ENCODE peak calls at places on chromosomes 6 and 20, in ten cellular contexts. One of them, this sample, is unnamed.

GRCh38 chr20:54727490-54727889 is 252.1 kb downstream of the DOK5 start:
- DNase-seq in H1: no peak
- DNase-seq in dorsolateral prefrontal cortex: no peak
- DNase-seq in breast epithelium: no peak
- DNase-seq in cardiac fibroblast: no peak
- DNase-seq in Panc1: no peak
- DNase-seq in fibroblast of the aortic adventitia: no peak
- DNase-seq in coronary artery: no peak
- DNase-seq in spleen: no peak
- DNase-seq in left ventricle myocardium inferior: no peak
- DNase-seq in this sample: no peak

GRCh38 chr6:169978615-169979161 is 227.3 kb downstream of the ERMARD start:
- DNase-seq in H1: no peak
- DNase-seq in dorsolateral prefrontal cortex: peak; percentile 33
- DNase-seq in breast epithelium: peak; percentile 49
- DNase-seq in cardiac fibroblast: no peak
- DNase-seq in Panc1: no peak
- DNase-seq in fibroblast of the aortic adventitia: no peak
- DNase-seq in coronary artery: no peak
- DNase-seq in spleen: peak; percentile 63
- DNase-seq in left ventricle myocardium inferior: no peak
- DNase-seq in this sample: peak; percentile 69

GRCh38 chr6:27297857-27298730 is 14.0 kb downstream of the POM121L2 start:
- DNase-seq in H1: no peak
- DNase-seq in dorsolateral prefrontal cortex: no peak
- DNase-seq in breast epithelium: no peak
- DNase-seq in cardiac fibroblast: peak; percentile 86
- DNase-seq in Panc1: peak; percentile 92
- DNase-seq in fibroblast of the aortic adventitia: peak; percentile 51
- DNase-seq in coronary artery: no peak
- DNase-seq in spleen: no peak
- DNase-seq in left ventricle myocardium inferior: no peak
- DNase-seq in this sample: peak; percentile 40

GRCh38 chr6:1482381-1483166 is 93.2 kb downstream of the FOXF2 start:
- DNase-seq in H1: no peak
- DNase-seq in dorsolateral prefrontal cortex: no peak
- DNase-seq in breast epithelium: no peak
- DNase-seq in cardiac fibroblast: peak; percentile 17
- DNase-seq in Panc1: no peak
- DNase-seq in fibroblast of the aortic adventitia: no peak
- DNase-seq in coronary artery: no peak
- DNase-seq in spleen: no peak
- DNase-seq in left ventricle myocardium inferior: no peak
- DNase-seq in this sample: no peak

GRCh38 chr6:85580878-85581267 is 12.8 kb downstream of the SNX14 start:
- DNase-seq in H1: no peak
- DNase-seq in dorsolateral prefrontal cortex: no peak
- DNase-seq in breast epithelium: no peak
- DNase-seq in cardiac fibroblast: peak; percentile 71
- DNase-seq in Panc1: no peak
- DNase-seq in fibroblast of the aortic adventitia: peak; percentile 45
- DNase-seq in coronary artery: no peak
- DNase-seq in spleen: no peak
- DNase-seq in left ventricle myocardium inferior: peak; percentile 40
- DNase-seq in this sample: peak; percentile 32

GRCh38 chr6:157531169-157531985 is 150.4 kb downstream of the ZDHHC14 start:
- DNase-seq in H1: no peak
- DNase-seq in dorsolateral prefrontal cortex: no peak
- DNase-seq in breast epithelium: no peak
- DNase-seq in cardiac fibroblast: no peak
- DNase-seq in Panc1: no peak
- DNase-seq in fibroblast of the aortic adventitia: no peak
- DNase-seq in coronary artery: no peak
- DNase-seq in spleen: no peak
- DNase-seq in left ventricle myocardium inferior: no peak
- DNase-seq in this sample: no peak

GRCh38 chr6:70289299-70289698 is 13.6 kb downstream of the COL9A1 start:
- DNase-seq in H1: no peak
- DNase-seq in dorsolateral prefrontal cortex: no peak
- DNase-seq in breast epithelium: no peak
- DNase-seq in cardiac fibroblast: no peak
- DNase-seq in Panc1: no peak
- DNase-seq in fibroblast of the aortic adventitia: no peak
- DNase-seq in coronary artery: no peak
- DNase-seq in spleen: no peak
- DNase-seq in left ventricle myocardium inferior: no peak
- DNase-seq in this sample: no peak

GRCh38 chr20:7806831-7807230 is 133.4 kb downstream of the HAO1 start:
- DNase-seq in H1: no peak
- DNase-seq in dorsolateral prefrontal cortex: no peak
- DNase-seq in breast epithelium: no peak
- DNase-seq in cardiac fibroblast: peak; percentile 69
- DNase-seq in Panc1: no peak
- DNase-seq in fibroblast of the aortic adventitia: peak; percentile 18
- DNase-seq in coronary artery: no peak
- DNase-seq in spleen: no peak
- DNase-seq in left ventricle myocardium inferior: no peak
- DNase-seq in this sample: no peak

GRCh38 chr6:18415671-18416340 is 28.7 kb downstream of the RNF144B start:
- DNase-seq in H1: no peak
- DNase-seq in dorsolateral prefrontal cortex: no peak
- DNase-seq in breast epithelium: no peak
- DNase-seq in cardiac fibroblast: no peak
- DNase-seq in Panc1: no peak
- DNase-seq in fibroblast of the aortic adventitia: peak; percentile 60
- DNase-seq in coronary artery: no peak
- DNase-seq in spleen: no peak
- DNase-seq in left ventricle myocardium inferior: no peak
- DNase-seq in this sample: peak; percentile 52

GRCh38 chr6:24107294-24107693 is 18.7 kb upstream of the NRSN1 start:
- DNase-seq in H1: no peak
- DNase-seq in dorsolateral prefrontal cortex: no peak
- DNase-seq in breast epithelium: no peak
- DNase-seq in cardiac fibroblast: no peak
- DNase-seq in Panc1: no peak
- DNase-seq in fibroblast of the aortic adventitia: no peak
- DNase-seq in coronary artery: no peak
- DNase-seq in spleen: no peak
- DNase-seq in left ventricle myocardium inferior: no peak
- DNase-seq in this sample: no peak

GRCh38 chr6:37381579-37381978 is 27.8 kb downstream of the RNF8 start:
- DNase-seq in H1: peak; percentile 13
- DNase-seq in dorsolateral prefrontal cortex: no peak
- DNase-seq in breast epithelium: no peak
- DNase-seq in cardiac fibroblast: peak; percentile 72
- DNase-seq in Panc1: peak; percentile 46
- DNase-seq in fibroblast of the aortic adventitia: peak; percentile 65
- DNase-seq in coronary artery: no peak
- DNase-seq in spleen: no peak
- DNase-seq in left ventricle myocardium inferior: no peak
- DNase-seq in this sample: peak; percentile 51

GRCh38 chr6:28816909-28817807 is 106.6 kb downstream of the TRIM27 start:
- DNase-seq in H1: no peak
- DNase-seq in dorsolateral prefrontal cortex: no peak
- DNase-seq in breast epithelium: no peak
- DNase-seq in cardiac fibroblast: peak; percentile 92
- DNase-seq in Panc1: peak; percentile 96
- DNase-seq in fibroblast of the aortic adventitia: peak; percentile 74
- DNase-seq in coronary artery: no peak
- DNase-seq in spleen: no peak
- DNase-seq in left ventricle myocardium inferior: no peak
- DNase-seq in this sample: peak; percentile 64

GRCh38 chr6:23498013-23498412 is 628.0 kb upstream of the NRSN1 start:
- DNase-seq in H1: no peak
- DNase-seq in dorsolateral prefrontal cortex: no peak
- DNase-seq in breast epithelium: no peak
- DNase-seq in cardiac fibroblast: peak; percentile 7
- DNase-seq in Panc1: no peak
- DNase-seq in fibroblast of the aortic adventitia: no peak
- DNase-seq in coronary artery: no peak
- DNase-seq in spleen: no peak
- DNase-seq in left ventricle myocardium inferior: no peak
- DNase-seq in this sample: peak; percentile 25

GRCh38 chr20:25129428-25129827 is 47.5 kb upstream of the VSX1 start:
- DNase-seq in H1: no peak
- DNase-seq in dorsolateral prefrontal cortex: no peak
- DNase-seq in breast epithelium: no peak
- DNase-seq in cardiac fibroblast: no peak
- DNase-seq in Panc1: no peak
- DNase-seq in fibroblast of the aortic adventitia: no peak
- DNase-seq in coronary artery: no peak
- DNase-seq in spleen: no peak
- DNase-seq in left ventricle myocardium inferior: no peak
- DNase-seq in this sample: no peak

GRCh38 chr6:15243994-15244604 is 1.8 kb upstream of the JARID2 start:
- DNase-seq in H1: no peak
- DNase-seq in dorsolateral prefrontal cortex: no peak
- DNase-seq in breast epithelium: no peak
- DNase-seq in cardiac fibroblast: no peak
- DNase-seq in Panc1: no peak
- DNase-seq in fibroblast of the aortic adventitia: no peak
- DNase-seq in coronary artery: no peak
- DNase-seq in spleen: peak; percentile 49
- DNase-seq in left ventricle myocardium inferior: no peak
- DNase-seq in this sample: no peak

GRCh38 chr6:13262302-13263006 is 65.9 kb downstream of the TBC1D7 start:
- DNase-seq in H1: no peak
- DNase-seq in dorsolateral prefrontal cortex: no peak
- DNase-seq in breast epithelium: no peak
- DNase-seq in cardiac fibroblast: peak; percentile 19
- DNase-seq in Panc1: no peak
- DNase-seq in fibroblast of the aortic adventitia: no peak
- DNase-seq in coronary artery: no peak
- DNase-seq in spleen: no peak
- DNase-seq in left ventricle myocardium inferior: no peak
- DNase-seq in this sample: peak; percentile 50

GRCh38 chr6:13260831-13261230 is 67.5 kb downstream of the TBC1D7 start:
- DNase-seq in H1: no peak
- DNase-seq in dorsolateral prefrontal cortex: no peak
- DNase-seq in breast epithelium: no peak
- DNase-seq in cardiac fibroblast: no peak
- DNase-seq in Panc1: no peak
- DNase-seq in fibroblast of the aortic adventitia: no peak
- DNase-seq in coronary artery: no peak
- DNase-seq in spleen: no peak
- DNase-seq in left ventricle myocardium inferior: no peak
- DNase-seq in this sample: no peak

GRCh38 chr6:13259393-13259792 is 68.9 kb downstream of the TBC1D7 start:
- DNase-seq in H1: no peak
- DNase-seq in dorsolateral prefrontal cortex: no peak
- DNase-seq in breast epithelium: no peak
- DNase-seq in cardiac fibroblast: no peak
- DNase-seq in Panc1: no peak
- DNase-seq in fibroblast of the aortic adventitia: no peak
- DNase-seq in coronary artery: no peak
- DNase-seq in spleen: no peak
- DNase-seq in left ventricle myocardium inferior: no peak
- DNase-seq in this sample: no peak

GRCh38 chr6:13261464-13261994 is 66.8 kb downstream of the TBC1D7 start:
- DNase-seq in H1: no peak
- DNase-seq in dorsolateral prefrontal cortex: no peak
- DNase-seq in breast epithelium: no peak
- DNase-seq in cardiac fibroblast: no peak
- DNase-seq in Panc1: no peak
- DNase-seq in fibroblast of the aortic adventitia: no peak
- DNase-seq in coronary artery: no peak
- DNase-seq in spleen: peak; percentile 80
- DNase-seq in left ventricle myocardium inferior: no peak
- DNase-seq in this sample: no peak

GRCh38 chr6:13260116-13260598 is 68.2 kb downstream of the TBC1D7 start:
- DNase-seq in H1: no peak
- DNase-seq in dorsolateral prefrontal cortex: no peak
- DNase-seq in breast epithelium: no peak
- DNase-seq in cardiac fibroblast: no peak
- DNase-seq in Panc1: no peak
- DNase-seq in fibroblast of the aortic adventitia: no peak
- DNase-seq in coronary artery: no peak
- DNase-seq in spleen: no peak
- DNase-seq in left ventricle myocardium inferior: no peak
- DNase-seq in this sample: no peak
- H3K4me3 ChIP-seq in H1: no peak overlapping the region
- H3K4me3 ChIP-seq in dorsolateral prefrontal cortex: no peak overlapping the region
- H3K4me3 ChIP-seq in breast epithelium: no peak overlapping the region
- H3K4me3 ChIP-seq in cardiac fibroblast: no peak overlapping the region
- H3K4me3 ChIP-seq in Panc1: no peak overlapping the region
- H3K4me3 ChIP-seq in fibroblast of the aortic adventitia: no peak overlapping the region
- H3K4me3 ChIP-seq in coronary artery: no peak overlapping the region
- H3K4me3 ChIP-seq in spleen: no peak overlapping the region
- H3K4me3 ChIP-seq in left ventricle myocardium inferior: no peak overlapping the region
- H3K4me3 ChIP-seq in this sample: no peak overlapping the region

DNA sequence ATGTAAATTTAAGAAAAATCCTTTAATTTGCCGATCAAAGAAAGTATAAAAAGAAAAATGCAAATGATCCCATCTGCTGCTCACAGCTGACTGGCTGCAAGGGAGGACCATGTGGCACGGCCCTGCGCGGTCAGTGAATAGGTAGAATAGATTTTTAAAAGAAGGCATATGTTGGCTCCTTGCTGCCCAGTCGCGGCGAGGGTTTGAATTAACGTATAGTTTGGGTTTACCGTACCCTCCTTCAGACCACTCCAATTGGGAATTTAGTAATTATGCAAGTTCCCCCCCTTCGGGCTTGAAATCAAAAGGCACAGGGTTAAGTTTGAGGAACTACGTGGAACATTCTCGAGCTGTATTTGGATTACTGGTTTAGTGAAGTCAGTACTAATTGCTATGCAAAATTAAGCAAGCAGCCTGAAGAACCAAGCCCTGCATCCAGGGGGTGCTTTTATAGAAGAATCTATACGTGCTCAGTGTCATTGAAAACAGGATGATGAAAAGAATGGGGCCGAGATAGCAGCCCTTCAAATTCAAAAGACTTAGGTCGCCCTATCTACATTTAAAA is 1.1 kb upstream of the BEND3 start:
- DNase-seq in H1: peak; percentile 87
- DNase-seq in dorsolateral prefrontal cortex: peak; percentile 57
- DNase-seq in breast epithelium: no peak
- DNase-seq in cardiac fibroblast: peak; percentile 25
- DNase-seq in Panc1: no peak
- DNase-seq in fibroblast of the aortic adventitia: no peak
- DNase-seq in coronary artery: no peak
- DNase-seq in spleen: no peak
- DNase-seq in left ventricle myocardium inferior: no peak
- DNase-seq in this sample: no peak
- TF ChIP-seq CTCF in H1: peak; percentile 27
- TF ChIP-seq CTCF in dorsolateral prefrontal cortex: no peak
- TF ChIP-seq CTCF in breast epithelium: no peak
- TF ChIP-seq CTCF in cardiac fibroblast: peak; percentile 12
- TF ChIP-seq CTCF in Panc1: no peak
- TF ChIP-seq CTCF in fibroblast of the aortic adventitia: no peak
- TF ChIP-seq CTCF in coronary artery: no peak
- TF ChIP-seq CTCF in spleen: no peak
- TF ChIP-seq CTCF in left ventricle myocardium inferior: no peak
- TF ChIP-seq CTCF in this sample: peak; percentile 22

GRCh38 chr6:90440586-90441338 is 144.1 kb upstream of the BACH2 start:
- DNase-seq in H1: no peak
- DNase-seq in dorsolateral prefrontal cortex: no peak
- DNase-seq in breast epithelium: no peak
- DNase-seq in cardiac fibroblast: no peak
- DNase-seq in Panc1: no peak
- DNase-seq in fibroblast of the aortic adventitia: no peak
- DNase-seq in coronary artery: no peak
- DNase-seq in spleen: no peak
- DNase-seq in left ventricle myocardium inferior: no peak
- DNase-seq in this sample: no peak
- H3K4me3 ChIP-seq in H1: no peak overlapping the region
- H3K4me3 ChIP-seq in dorsolateral prefrontal cortex: no peak overlapping the region
- H3K4me3 ChIP-seq in breast epithelium: no peak overlapping the region
- H3K4me3 ChIP-seq in cardiac fibroblast: no peak overlapping the region
- H3K4me3 ChIP-seq in Panc1: no peak overlapping the region
- H3K4me3 ChIP-seq in fibroblast of the aortic adventitia: no peak overlapping the region
- H3K4me3 ChIP-seq in coronary artery: no peak overlapping the region
- H3K4me3 ChIP-seq in spleen: no peak overlapping the region
- H3K4me3 ChIP-seq in left ventricle myocardium inferior: no peak overlapping the region
- H3K4me3 ChIP-seq in this sample: no peak overlapping the region

GRCh38 chr20:24046905-24047304 is 58.3 kb upstream of the GGTLC1 start:
- DNase-seq in H1: no peak
- DNase-seq in dorsolateral prefrontal cortex: no peak
- DNase-seq in breast epithelium: no peak
- DNase-seq in cardiac fibroblast: peak; percentile 5
- DNase-seq in Panc1: no peak
- DNase-seq in fibroblast of the aortic adventitia: peak; percentile 13
- DNase-seq in coronary artery: no peak
- DNase-seq in spleen: no peak
- DNase-seq in left ventricle myocardium inferior: no peak
- DNase-seq in this sample: no peak
- TF ChIP-seq CTCF in H1: no peak
- TF ChIP-seq CTCF in dorsolateral prefrontal cortex: no peak
- TF ChIP-seq CTCF in breast epithelium: no peak
- TF ChIP-seq CTCF in cardiac fibroblast: no peak
- TF ChIP-seq CTCF in Panc1: no peak
- TF ChIP-seq CTCF in fibroblast of the aortic adventitia: no peak
- TF ChIP-seq CTCF in coronary artery: no peak
- TF ChIP-seq CTCF in spleen: no peak
- TF ChIP-seq CTCF in left ventricle myocardium inferior: no peak
- TF ChIP-seq CTCF in this sample: no peak

This sample was measured in AG10803.